ENCODE peak calls at places on chromosomes 7 and 10, in seven cellular contexts. I is hepatocyte, A is WERI-Rb-1, H is Panc1, Z is endodermal cell, C is cardiac fibroblast, F is SJCRH30. K is an unnamed sample.

GRCh38 chr10:88186335-88186734 is 322.9 kb downstream of the PTEN start:
- DNase-seq in Z (no peak), H (no peak), C (peak; percentile 67), F (no peak), I (no peak), A (no peak), K (no peak)

GRCh38 chr7:135445690-135446089 is 64.2 kb downstream of the CNOT4 start:
- DNase-seq in H (no peak), C (no peak), F (no peak), I (no peak), Z (no peak), A (no peak), K (no peak)

GRCh38 chr7:92461027-92462003 is 14.0 kb downstream of the GATAD1 start:
- DNase-seq in C (peak; percentile 64), Z (peak; percentile 71), A (peak; percentile 42), H (peak; percentile 33), I (peak; percentile 63), F (peak; percentile 86), K (peak; percentile 46)

GRCh38 chr7:20647908-20648776 is 32.7 kb downstream of the ABCB5 start:
- DNase-seq in C (peak; percentile 38), F (peak; percentile 92), Z (peak; percentile 85), I (peak; percentile 51), A (peak; percentile 50), H (peak; percentile 12), K (peak; percentile 70)

GRCh38 chr10:66258693-66259092 is 667.1 kb upstream of the LRRTM3 start:
- DNase-seq in A (no peak), Z (no peak), F (no peak), I (no peak), H (no peak), C (no peak), K (no peak)

GRCh38 chr7:39595102-39595620 is 28.2 kb upstream of the RALA start:
- DNase-seq in A (no peak), F (peak; percentile 37), H (no peak), I (peak; percentile 33), C (peak; percentile 81), Z (no peak), K (no peak)

GRCh38 chr10:129963076-129963830 is 821 bp downstream of the EBF3 start:
- DNase-seq in I (peak; percentile 47), C (peak; percentile 73), A (no peak), Z (peak; percentile 80), H (no peak), F (peak; percentile 63), K (peak; percentile 78)

GRCh38 chr7:117946201-117946633 is 73.0 kb upstream of the CTTNBP2 start:
- DNase-seq in A (no peak), H (no peak), I (no peak), C (no peak), Z (peak; percentile 66), F (no peak), K (peak; percentile 32)

GRCh38 chr7:46848944-46849343 is 733.0 kb downstream of the TNS3 start:
- DNase-seq in C (peak; percentile 27), I (peak; percentile 7), F (no peak), Z (no peak), A (no peak), H (no peak), K (no peak)

GRCh38 chr10:124306922-124307371 is 111.8 kb downstream of the OAT start:
- DNase-seq in F (no peak), A (no peak), H (no peak), C (peak; percentile 33), I (no peak), Z (no peak), K (no peak)

GRCh38 chr7:27423290-27423689 is 180.7 kb downstream of the EVX1 start:
- DNase-seq in A (no peak), Z (no peak), I (peak; percentile 65), H (no peak), C (no peak), F (no peak), K (no peak)

GRCh38 chr7:157302314-157302711 is 34.5 kb upstream of the DNAJB6 start:
- DNase-seq in C (no peak), A (no peak), H (no peak), I (no peak), Z (no peak), F (peak; percentile 61), K (no peak)

GRCh38 chr7:17943006-17943405 is 2.7 kb upstream of the SNX13 start:
- DNase-seq in Z (no peak), I (no peak), C (no peak), H (no peak), F (no peak), A (no peak), K (no peak)

GRCh38 chr7:76292206-76292573 is 10.3 kb upstream of the HSPB1 start:
- DNase-seq in I (no peak), A (no peak), H (no peak), C (peak; percentile 73), F (no peak), Z (no peak), K (no peak)

GRCh38 chr10:58948303-58948702 is 228.1 kb upstream of the PHYHIPL start:
- DNase-seq in F (no peak), A (no peak), I (no peak), Z (no peak), H (no peak), C (no peak), K (no peak)

GRCh38 chr7:131556055-131556911 is at the start of gene PODXL:
- DNase-seq in Z (peak; percentile 93), C (peak; percentile 33), H (no peak), F (peak; percentile 82), I (peak; percentile 83), A (peak; percentile 83), K (peak; percentile 91)

GRCh38 chr7:131553906-131554305 is 2.5 kb downstream of the PODXL start:
- DNase-seq in Z (no peak), F (no peak), A (peak; percentile 55), I (no peak), C (no peak), H (no peak), K (no peak)

GRCh38 chr7:131556912-131557457 is 557 bp upstream of the PODXL start:
- DNase-seq in Z (peak; percentile 88), F (no peak), A (no peak), H (no peak), C (no peak), I (no peak), K (no peak)

GRCh38 chr7:131554880-131555516 is 1.4 kb downstream of the PODXL start:
- DNase-seq in F (no peak), H (no peak), C (no peak), Z (no peak), A (no peak), I (no peak), K (peak; percentile 10)

DNA sequence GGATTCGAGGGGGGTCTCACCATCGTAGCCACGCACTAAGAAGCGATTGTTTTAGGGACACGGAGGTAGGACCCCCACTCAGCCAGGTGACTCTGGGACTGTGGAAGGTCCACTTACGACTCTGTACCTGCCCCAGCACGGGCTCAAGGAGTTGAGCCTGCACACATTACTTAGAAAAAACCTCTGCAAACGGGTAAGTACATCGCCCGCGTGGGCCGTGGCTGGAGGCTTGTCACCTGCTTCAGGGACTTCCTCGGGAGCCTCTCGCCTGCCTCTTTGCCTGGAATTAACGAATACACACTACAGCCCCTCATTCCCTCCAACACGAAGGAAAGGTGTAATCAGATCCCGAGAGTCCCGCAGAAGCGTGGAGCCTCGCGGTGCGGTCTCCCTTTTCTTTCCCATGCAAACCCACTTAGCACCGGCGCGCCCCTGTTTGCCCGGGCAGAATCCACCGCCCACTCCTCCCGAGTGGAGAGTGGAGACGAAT is 818 bp downstream of the PODXL start:
- DNase-seq in I (no peak), F (no peak), Z (no peak), H (no peak), C (no peak), A (peak; percentile 22), K (peak; percentile 28)
- H3K4me3 ChIP-seq in I (peak overlapping the region; percentile 61), F (peak overlapping the region; percentile 78), Z (peak overlapping the region; percentile 99), H (peak overlapping the region; percentile 53), C (peak overlapping the region; percentile 26), A (peak overlapping the region; percentile 85), K (peak overlapping the region; percentile 78)

GRCh38 chr7:1998146-1998545 is 234.6 kb downstream of the MAD1L1 start:
- DNase-seq in F (no peak), C (no peak), I (no peak), Z (no peak), A (no peak), H (no peak), K (no peak)
- H3K4me3 ChIP-seq in F (no peak overlapping the region), C (no peak overlapping the region), I (no peak overlapping the region), Z (no peak overlapping the region), A (no peak overlapping the region), H (no peak overlapping the region), K (no peak overlapping the region)

GRCh38 chr7:139177696-139178095 is 53.3 kb upstream of the UBN2 start:
- DNase-seq in I (no peak), Z (no peak), H (no peak), F (no peak), A (no peak), C (no peak), K (no peak)

GRCh38 chr7:139168480-139168879 is 59.0 kb upstream of the ZC3HAV1 start:
- DNase-seq in H (no peak), A (no peak), Z (no peak), F (no peak), C (no peak), I (no peak), K (no peak)

GRCh38 chr7:139169816-139170215 is 60.3 kb upstream of the ZC3HAV1 start:
- DNase-seq in I (no peak), H (no peak), C (no peak), F (no peak), Z (no peak), A (no peak), K (no peak)

DNA sequence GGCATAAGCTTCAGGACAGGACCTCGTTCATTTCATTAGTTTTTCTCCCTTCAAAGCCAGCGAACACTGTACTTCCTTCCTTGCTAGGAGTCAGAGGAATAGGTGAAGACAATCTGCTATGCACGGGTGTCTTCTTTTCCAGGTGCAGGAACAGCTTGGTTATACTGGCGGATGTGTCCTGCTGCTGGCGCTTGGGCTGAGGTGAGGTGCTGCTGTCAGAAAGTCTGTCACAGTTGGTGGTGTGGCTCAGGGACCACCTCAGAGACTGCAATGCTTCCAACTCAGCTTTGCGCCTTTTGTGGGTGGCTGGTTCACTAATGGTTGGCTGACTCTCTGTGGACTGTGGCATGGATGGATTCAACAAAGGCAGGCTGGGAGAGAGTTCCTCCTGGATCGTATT is 58.3 kb upstream of the UBN2 start:
- DNase-seq in Z (no peak), H (no peak), A (no peak), C (no peak), F (no peak), I (no peak), K (no peak)
- H3K4me3 ChIP-seq in Z (no peak overlapping the region), H (no peak overlapping the region), A (no peak overlapping the region), C (no peak overlapping the region), F (no peak overlapping the region), I (no peak overlapping the region), K (no peak overlapping the region)

DNA sequence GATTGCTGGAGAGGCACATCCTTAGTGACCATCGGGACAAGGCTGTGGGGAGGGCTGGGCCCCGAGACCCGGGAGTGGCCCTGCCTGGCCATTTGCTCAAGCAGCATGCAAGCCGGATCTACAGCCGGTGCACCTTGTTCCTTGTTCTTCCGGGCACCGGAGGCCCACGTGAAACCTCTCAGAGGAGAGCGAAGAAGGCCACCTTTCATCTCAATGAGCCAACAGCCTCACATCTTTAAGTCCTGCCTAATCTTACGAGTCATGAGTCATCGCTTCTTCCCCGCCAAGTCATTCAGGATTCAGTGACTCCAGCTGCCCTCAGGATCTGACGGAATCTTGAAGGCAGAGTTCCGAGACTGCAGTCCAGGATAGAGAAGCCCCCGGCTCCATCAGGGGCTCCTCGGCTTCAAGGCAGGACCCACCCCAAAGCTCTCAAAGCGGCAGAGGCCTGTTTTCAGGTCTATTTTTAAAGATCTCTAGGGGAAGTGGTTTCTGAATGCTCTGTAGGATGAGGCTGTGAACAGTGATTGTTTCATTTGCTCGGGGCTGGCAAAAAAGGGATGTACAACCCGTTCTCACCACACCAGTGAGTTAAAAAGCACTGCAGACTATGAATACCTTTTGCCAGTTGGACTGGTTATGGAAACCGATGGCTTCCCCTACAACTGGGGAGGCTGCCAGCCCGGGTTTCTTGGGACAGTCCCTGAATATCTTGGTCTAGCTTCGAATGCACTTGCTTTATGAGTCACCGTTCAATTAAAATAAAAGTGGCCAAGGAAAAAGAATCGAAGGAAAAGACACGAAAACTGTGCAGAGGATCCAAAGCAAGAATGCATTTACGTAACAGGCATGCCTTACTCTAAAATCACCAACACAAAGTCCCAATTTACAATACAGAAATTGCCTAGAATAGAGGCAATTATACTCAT is 57.2 kb upstream of the ECHDC3 start:
- DNase-seq in I (peak; percentile 78), Z (peak; percentile 71), F (peak; percentile 22), C (peak; percentile 90), A (no peak), H (peak; percentile 43), K (peak; percentile 44)
- H3K4me3 ChIP-seq in I (no peak overlapping the region), Z (no peak overlapping the region), F (no peak overlapping the region), C (peak overlapping the region; percentile 23), A (no peak overlapping the region), H (peak overlapping the region; percentile 18), K (no peak overlapping the region)

K was measured in neural progenitor cell.